ENCODE peak calls at places on chromosome 3, in ten cellular contexts. R is psoas muscle; V is iPS DF 6.9; B is neural progenitor cell; S is naive thymus-derived CD4-positive, alpha-beta T cell; G is CD8-positive, alpha-beta memory T cell; J is adipocyte; X is heart right ventricle; Q is sigmoid colon; Z is ovary. A is an unnamed sample. For H3K4me1, the result is how much of the 10 kb centered on the place peaks cover.

GRCh38 chr3:51706021-51706485 is 815 bp upstream of the GRM2 start:
- DNase-seq in R (peak), V (no peak), B (no peak), S (no peak), G (no peak), J (no peak), X (no peak), Q (no peak), Z (no peak), A (no peak)

GRCh38 chr3:89947357-89947954 is 840.0 kb downstream of the EPHA3 start:
- DNase-seq in R (no peak), V (no peak), B (no peak), S (no peak), G (no peak), J (no peak), X (peak), Q (no peak), Z (no peak), A (no peak)

GRCh38 chr3:182682263-182683229 is 110.8 kb upstream of the ATP11B start:
- DNase-seq in R (peak), V (no peak), B (peak), S (peak), G (peak), J (peak), X (peak), Q (no peak), Z (peak), A (peak)

GRCh38 chr3:148930785-148931184 is 60.6 kb upstream of the GYG1 start:
- DNase-seq in R (no peak), V (no peak), B (no peak), S (no peak), G (no peak), J (peak), X (no peak), Q (no peak), Z (no peak), A (no peak)

GRCh38 chr3:129606522-129607390 is at the start of gene PLXND1:
- DNase-seq in R (peak), V (no peak), B (peak), S (peak), G (peak), J (peak), X (peak), Q (peak), Z (peak), A (no peak)

GRCh38 chr3:39638286-39638685 is 170.8 kb downstream of the MOBP start:
- DNase-seq in R (no peak), V (no peak), B (no peak), S (no peak), G (no peak), J (no peak), X (no peak), Q (no peak), Z (no peak), A (no peak)

GRCh38 chr3:10119376-10119775 is 3.9 kb downstream of the BRK1 start:
- DNase-seq in R (no peak), V (no peak), B (no peak), S (no peak), G (no peak), J (no peak), X (no peak), Q (no peak), Z (no peak), A (no peak)

GRCh38 chr3:46472736-46473135 is 8.0 kb upstream of the LTF start:
- DNase-seq in R (no peak), V (no peak), B (no peak), S (no peak), G (no peak), J (no peak), X (no peak), Q (no peak), Z (no peak), A (no peak)

GRCh38 chr3:30609930-30610701 is 3.7 kb downstream of the TGFBR2 start:
- DNase-seq in R (no peak), V (no peak), B (no peak), S (no peak), G (no peak), J (no peak), X (no peak), Q (no peak), Z (no peak), A (peak)
- H3K4me1 ChIP-seq in R (under half), V (under half), B (under half), S (half or more), G (half or more), J (half or more), X (half or more), Q (under half), Z (under half), A (half or more)

GRCh38 chr3:126083138-126083445 is 832 bp downstream of the SLC41A3 start:
- DNase-seq in R (no peak), V (no peak), B (no peak), S (no peak), G (no peak), J (no peak), X (no peak), Q (no peak), Z (no peak), A (no peak)

GRCh38 chr3:126083913-126084514 is at the start of gene SLC41A3:
- DNase-seq in R (peak), V (peak), B (peak), S (peak), G (peak), J (peak), X (peak), Q (peak), Z (peak), A (peak)

GRCh38 chr3:126083511-126083912 is 412 bp downstream of the SLC41A3 start:
- DNase-seq in R (no peak), V (no peak), B (peak), S (no peak), G (no peak), J (peak), X (no peak), Q (no peak), Z (peak), A (peak)

GRCh38 chr3:126081618-126082333 is 2.1 kb downstream of the SLC41A3 start:
- DNase-seq in R (peak), V (no peak), B (no peak), S (peak), G (no peak), J (peak), X (no peak), Q (no peak), Z (no peak), A (no peak)

GRCh38 chr3:126082334-126083137 is 1.4 kb downstream of the SLC41A3 start:
- DNase-seq in R (no peak), V (no peak), B (no peak), S (no peak), G (no peak), J (no peak), X (no peak), Q (no peak), Z (no peak), A (no peak)
- H3K4me3 ChIP-seq in R (peak), V (no peak), B (peak), S (no peak), G (no peak), J (peak), X (peak), Q (peak), Z (no peak), A (peak)

DNA sequence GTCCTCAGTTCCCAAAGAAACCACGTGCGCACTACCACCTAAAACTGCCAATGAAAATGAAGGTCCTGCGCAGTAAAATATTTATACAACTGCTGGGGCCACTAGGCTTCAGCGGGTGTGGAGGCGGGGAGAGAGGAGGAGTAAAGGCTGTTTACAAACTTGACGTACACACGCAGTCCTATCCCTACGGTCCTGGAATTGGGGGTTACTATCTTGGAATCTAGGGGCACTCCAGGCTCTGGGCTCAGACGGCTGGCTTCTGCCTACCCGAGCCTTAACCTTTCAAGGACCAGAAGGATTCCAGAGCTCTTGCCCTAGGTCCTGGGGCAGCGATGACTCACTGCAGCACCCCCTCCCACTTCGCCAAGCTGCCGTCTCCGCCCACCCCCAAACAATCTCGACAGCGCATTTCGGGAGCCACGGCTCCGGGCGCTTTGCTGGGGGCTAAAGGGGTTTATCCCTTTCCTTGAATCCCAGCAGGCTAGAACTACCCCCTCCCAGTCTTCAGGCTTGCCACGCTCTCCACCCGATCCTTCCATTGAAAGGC is 3.0 kb downstream of the ADAMTS9 start:
- DNase-seq in R (peak), V (no peak), B (peak), S (no peak), G (no peak), J (peak), X (peak), Q (peak), Z (peak), A (no peak)
- H3K4me1 ChIP-seq in R (under half), V (under half), B (under half), S (under half), G (under half), J (under half), X (under half), Q (under half), Z (under half), A (under half)

DNA sequence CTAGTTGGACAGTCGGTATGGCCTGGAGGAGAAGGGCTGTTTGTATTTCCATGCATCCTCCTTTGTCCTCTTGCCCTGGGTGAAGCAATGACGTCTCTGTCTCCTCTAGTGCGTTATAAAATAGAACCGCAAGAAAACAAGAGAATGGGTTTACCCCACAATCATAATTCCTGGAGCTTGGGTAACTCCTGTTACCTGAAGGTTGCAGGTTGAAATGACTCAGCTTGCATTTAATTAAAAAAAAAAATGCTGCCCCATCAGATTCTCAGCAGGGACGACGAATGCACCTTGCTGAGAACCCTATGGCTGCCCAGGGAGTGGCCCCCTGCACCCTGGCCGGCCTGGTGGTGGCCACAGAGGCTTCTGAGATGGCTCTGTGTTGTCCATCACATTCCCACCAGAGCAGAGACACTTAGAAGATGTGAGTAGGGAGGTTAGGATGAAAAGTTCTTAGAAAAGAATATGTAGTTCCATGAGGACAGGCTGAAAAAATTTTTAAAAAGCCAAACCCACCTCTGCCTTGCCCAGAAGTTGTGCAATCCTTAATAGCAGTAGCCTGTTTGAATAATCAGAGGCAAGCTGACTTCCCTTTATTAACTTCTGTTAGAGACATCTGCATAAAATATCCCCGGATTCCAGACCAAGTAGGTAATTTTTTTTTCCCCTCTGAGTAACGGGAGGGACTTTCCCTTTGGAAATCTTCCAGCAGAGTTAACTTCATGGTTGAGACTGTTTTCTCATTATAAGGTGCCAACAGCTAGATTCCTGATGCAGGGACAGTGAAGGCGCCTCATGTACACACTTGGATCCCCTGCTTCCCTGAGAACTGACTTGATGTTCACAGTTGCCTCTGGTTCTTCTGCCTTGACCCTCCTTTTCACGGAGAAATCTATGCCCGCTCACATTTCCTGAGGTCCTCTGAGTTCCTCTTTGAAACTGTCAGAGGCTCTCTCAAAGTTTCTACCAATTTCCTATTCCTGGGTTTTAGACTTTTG is 227.9 kb upstream of the BHLHE40 start:
- DNase-seq in R (no peak), V (no peak), B (no peak), S (no peak), G (no peak), J (peak), X (peak), Q (no peak), Z (no peak), A (no peak)
- H3K4me3 ChIP-seq in R (peak), V (no peak), B (no peak), S (no peak), G (no peak), J (no peak), X (peak), Q (no peak), Z (no peak), A (no peak)

DNA sequence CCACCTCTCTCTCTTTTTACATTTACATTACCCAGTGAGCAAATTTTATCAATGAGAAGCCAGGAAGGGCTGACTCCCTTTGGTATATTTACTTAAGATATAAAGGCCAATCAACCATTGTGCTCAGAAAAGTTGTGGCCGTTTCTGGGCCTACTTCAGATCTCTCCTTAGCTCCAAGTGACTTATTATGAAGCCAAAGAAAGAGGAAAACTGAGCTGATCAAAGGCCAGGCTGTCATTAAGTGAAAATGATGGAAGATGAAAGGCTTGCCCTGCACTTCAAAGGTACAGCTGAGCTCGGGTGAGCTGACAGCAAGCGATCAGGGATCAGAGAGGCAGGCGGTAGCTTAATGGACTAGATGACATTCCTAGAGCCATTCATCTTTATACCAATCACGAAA is 24.8 kb downstream of the VGLL4 start:
- DNase-seq in R (no peak), V (no peak), B (no peak), S (no peak), G (no peak), J (no peak), X (no peak), Q (no peak), Z (no peak), A (no peak)
- H3K4me1 ChIP-seq in R (half or more), V (under half), B (half or more), S (under half), G (under half), J (under half), X (half or more), Q (under half), Z (under half), A (under half)

A was measured in CD4-positive, CD25-positive, alpha-beta regulatory T cell.